ENCODE peak calls at places on chromosomes 5 and 9, in eight cellular contexts. B is iPS DF 6.9; P is Ammon's horn; I is fibroblast of mammary gland; H is naive thymus-derived CD8-positive, alpha-beta T cell; O is GM23338; N is myocyte; T is nephron progenitor cell. D is an unnamed sample.

GRCh38 chr9:97638666-97639065 is 5.0 kb downstream of the NCBP1 start:
- DNase-seq in B (no peak), P (no peak), I (no peak), H (no peak), O (peak), N (peak), T (no peak), D (peak)

GRCh38 chr9:108444400-108445358 is 411.1 kb downstream of the ACTL7B start:
- DNase-seq in B (no peak), P (no peak), I (peak), H (no peak), O (no peak), N (peak), T (no peak), D (no peak)

GRCh38 chr9:127336708-127337352 is 60.1 kb upstream of the SLC2A8 start:
- DNase-seq in B (no peak), P (peak), I (peak), H (no peak), O (no peak), N (peak), T (no peak), D (no peak)

GRCh38 chr5:160961030-160961429 is 109.0 kb upstream of the ATP10B start:
- DNase-seq in B (no peak), P (no peak), I (no peak), H (no peak), O (no peak), N (no peak), T (no peak), D (no peak)

GRCh38 chr5:89346573-89346972 is 463.6 kb upstream of the MEF2C start:
- DNase-seq in B (no peak), P (no peak), I (peak), H (no peak), O (no peak), N (no peak), T (no peak), D (no peak)

GRCh38 chr5:157463621-157464407 is 3.8 kb downstream of the NIPAL4 start:
- DNase-seq in B (no peak), P (no peak), I (peak), H (no peak), O (no peak), N (peak), T (no peak), D (no peak)

GRCh38 chr5:86977185-86977584 is 290.5 kb upstream of the RASA1 start:
- DNase-seq in B (no peak), P (no peak), I (peak), H (no peak), O (no peak), N (peak), T (no peak), D (no peak)

GRCh38 chr5:40172721-40173120 is 507.0 kb upstream of the PTGER4 start:
- DNase-seq in B (no peak), P (no peak), I (peak), H (no peak), O (no peak), N (no peak), T (no peak), D (no peak)

GRCh38 chr5:127961006-127961763 is 122.4 kb upstream of the SLC12A2 start:
- DNase-seq in B (no peak), P (no peak), I (no peak), H (no peak), O (no peak), N (peak), T (no peak), D (no peak)

GRCh38 chr9:10366171-10366779 is 246.5 kb downstream of the PTPRD start:
- DNase-seq in B (peak), P (peak), I (peak), H (no peak), O (peak), N (peak), T (peak), D (peak)

GRCh38 chr9:134025606-134026541 is 593 bp downstream of the BRD3OS start:
- DNase-seq in B (no peak), P (peak), I (peak), H (peak), O (peak), N (peak), T (peak), D (peak)

GRCh38 chr9:106438928-106439327 is 424.0 kb upstream of the ZNF462 start:
- DNase-seq in B (no peak), P (no peak), I (peak), H (no peak), O (peak), N (no peak), T (no peak), D (no peak)

GRCh38 chr5:126526493-126526892 is 68.5 kb downstream of the ALDH7A1 start:
- DNase-seq in B (no peak), P (no peak), I (no peak), H (no peak), O (no peak), N (no peak), T (no peak), D (no peak)

GRCh38 chr9:134585746-134586706 is 55.6 kb upstream of the COL5A1 start:
- DNase-seq in B (no peak), P (no peak), I (peak), H (peak), O (no peak), N (peak), T (no peak), D (no peak)

GRCh38 chr5:133952729-133953567 is 15.5 kb downstream of the C5orf15 start:
- DNase-seq in B (no peak), P (peak), I (peak), H (no peak), O (no peak), N (peak), T (no peak), D (no peak)

GRCh38 chr5:93580387-93581100 is 475 bp downstream of the NR2F1-AS1 start:
- DNase-seq in B (no peak), P (no peak), I (peak), H (no peak), O (no peak), N (peak), T (no peak), D (no peak)

GRCh38 chr5:102249381-102249780 is 46.7 kb downstream of the SLCO4C1 start:
- DNase-seq in B (no peak), P (no peak), I (no peak), H (no peak), O (no peak), N (no peak), T (no peak), D (no peak)

GRCh38 chr9:21965401-21965951 is 28.7 kb downstream of the CDKN2A start:
- DNase-seq in B (no peak), P (peak), I (peak), H (no peak), O (peak), N (no peak), T (peak), D (no peak)

GRCh38 chr5:114010362-114010761 is 351.5 kb upstream of the KCNN2 start:
- DNase-seq in B (no peak), P (peak), I (peak), H (no peak), O (no peak), N (no peak), T (no peak), D (no peak)

GRCh38 chr9:120579139-120579749 is 723 bp downstream of the CDK5RAP2 start:
- DNase-seq in B (no peak), P (no peak), I (no peak), H (no peak), O (peak), N (peak), T (no peak), D (peak)

GRCh38 chr5:107858324-107858723 is 187.6 kb upstream of the EFNA5 start:
- DNase-seq in B (no peak), P (no peak), I (no peak), H (no peak), O (no peak), N (no peak), T (no peak), D (no peak)

GRCh38 chr9:75452512-75452911 is 364.2 kb downstream of the OSTF1 start:
- DNase-seq in B (no peak), P (peak), I (no peak), H (no peak), O (no peak), N (no peak), T (no peak), D (no peak)

GRCh38 chr9:137724114-137724445 is 105.3 kb downstream of the EHMT1 start:
- DNase-seq in B (no peak), P (no peak), I (peak), H (no peak), O (peak), N (no peak), T (no peak), D (peak)

GRCh38 chr9:16002816-16003215 is 450.0 kb downstream of the CCDC171 start:
- DNase-seq in B (no peak), P (no peak), I (peak), H (no peak), O (no peak), N (no peak), T (no peak), D (no peak)

GRCh38 chr5:149140197-149141002 is 893 bp upstream of the ABLIM3 start:
- DNase-seq in B (no peak), P (no peak), I (no peak), H (no peak), O (no peak), N (no peak), T (no peak), D (no peak)

GRCh38 chr9:33230756-33231691 is 8.9 kb upstream of the SPINK4 start:
- DNase-seq in B (no peak), P (no peak), I (no peak), H (no peak), O (no peak), N (no peak), T (no peak), D (no peak)

GRCh38 chr9:682633-683508 is 158.6 kb upstream of the DMRT1 start:
- DNase-seq in B (no peak), P (no peak), I (peak), H (no peak), O (no peak), N (no peak), T (no peak), D (no peak)

GRCh38 chr5:88269222-88269771 is 652 bp upstream of the TMEM161B start:
- DNase-seq in B (no peak), P (peak), I (peak), H (peak), O (peak), N (peak), T (no peak), D (peak)

GRCh38 chr5:59317023-59317771 is 576.3 kb downstream of the PDE4D start:
- DNase-seq in B (no peak), P (no peak), I (peak), H (no peak), O (peak), N (peak), T (no peak), D (peak)

GRCh38 chr9:93052791-93053540 is 5.5 kb upstream of the SUSD3 start:
- DNase-seq in B (no peak), P (no peak), I (no peak), H (peak), O (peak), N (no peak), T (no peak), D (no peak)

GRCh38 chr5:17037751-17038150 is 101.7 kb upstream of the MYO10 start:
- DNase-seq in B (no peak), P (no peak), I (peak), H (no peak), O (no peak), N (peak), T (no peak), D (no peak)

GRCh38 chr5:128674837-128675446 is 136.9 kb upstream of the FBN2 start:
- DNase-seq in B (peak), P (no peak), I (peak), H (no peak), O (peak), N (peak), T (peak), D (peak)

GRCh38 chr9:85741875-85742629 is at the start of gene AGTPBP1:
- DNase-seq in B (peak), P (peak), I (peak), H (peak), O (peak), N (peak), T (peak), D (peak)

GRCh38 chr9:113787871-113788270 is 88.2 kb upstream of the ZNF618 start:
- DNase-seq in B (no peak), P (no peak), I (no peak), H (no peak), O (peak), N (no peak), T (no peak), D (no peak)

GRCh38 chr5:147507480-147508126 is 2.3 kb downstream of the DPYSL3 start:
- DNase-seq in B (no peak), P (no peak), I (peak), H (no peak), O (no peak), N (no peak), T (no peak), D (no peak)

GRCh38 chr5:103469288-103470065 is 93.1 kb downstream of the NUDT12 start:
- DNase-seq in B (no peak), P (no peak), I (peak), H (no peak), O (no peak), N (no peak), T (no peak), D (no peak)

D was measured in HEK293T.